ENCODE peak calls at places on chromosomes 3 and 15, in nine cellular contexts. N is sigmoid colon, Y is ovary, O is H1, E is HepG2, H is transverse colon, X is tibial nerve, V is SK-N-SH, J is suprapubic skin. D is an unnamed sample.

GRCh38 chr3:74139648-74140047 is 474.8 kb downstream of the CNTN3 start:
- DNase-seq in N (no peak), Y (no peak), O (no peak), E (no peak), H (no peak), X (no peak), V (peak; percentile 6), J (no peak), D (no peak)

GRCh38 chr3:19346734-19347133 is 198.4 kb downstream of the KCNH8 start:
- DNase-seq in N (no peak), Y (no peak), O (no peak), E (no peak), H (no peak), X (no peak), V (no peak), J (no peak), D (no peak)

GRCh38 chr3:152314677-152315353 is 46.1 kb downstream of the MBNL1 start:
- DNase-seq in N (no peak), Y (no peak), O (no peak), E (peak; percentile 22), H (no peak), X (no peak), V (no peak), J (no peak), D (no peak)

GRCh38 chr3:172550347-172550943 is 27.2 kb upstream of the TNFSF10 start:
- DNase-seq in N (no peak), Y (no peak), O (no peak), E (no peak), H (no peak), X (no peak), V (no peak), J (no peak), D (no peak)

GRCh38 chr3:8464668-8465067 is 37.0 kb upstream of the LMCD1 start:
- DNase-seq in N (no peak), Y (no peak), O (no peak), E (no peak), H (no peak), X (no peak), V (peak; percentile 56), J (no peak), D (no peak)

GRCh38 chr3:53519047-53519717 is 24.8 kb downstream of the CACNA1D start:
- DNase-seq in N (no peak), Y (no peak), O (no peak), E (no peak), H (no peak), X (no peak), V (peak; percentile 56), J (no peak), D (no peak)

GRCh38 chr3:10992017-10992945 is at the start of gene SLC6A1:
- DNase-seq in N (no peak), Y (peak; percentile 36), O (peak; percentile 83), E (no peak), H (no peak), X (peak; percentile 15), V (peak; percentile 82), J (no peak), D (no peak)

GRCh38 chr15:40065166-40065565 is 26.2 kb upstream of the SRP14 start:
- DNase-seq in N (no peak), Y (no peak), O (no peak), E (no peak), H (no peak), X (no peak), V (no peak), J (no peak), D (no peak)

GRCh38 chr15:29449136-29449535 is 179.5 kb upstream of the NSMCE3 start:
- DNase-seq in N (no peak), Y (no peak), O (peak; percentile 67), E (no peak), H (no peak), X (no peak), V (no peak), J (no peak), D (no peak)

GRCh38 chr3:157606392-157607197 is 103.4 kb upstream of the VEPH1 start:
- DNase-seq in N (peak; percentile 70), Y (no peak), O (peak; percentile 94), E (peak; percentile 47), H (peak; percentile 45), X (peak; percentile 68), V (peak; percentile 64), J (no peak), D (peak; percentile 60)

GRCh38 chr15:20356444-20357138 is 185.0 kb downstream of the GOLGA6L6 start:
- DNase-seq in N (peak; percentile 69), Y (peak; percentile 53), O (peak; percentile 90), E (peak; percentile 45), H (peak; percentile 40), X (peak; percentile 43), V (peak; percentile 88), J (peak; percentile 81), D (peak; percentile 63)

GRCh38 chr3:115325539-115325938 is 178.5 kb upstream of the ZBTB20 start:
- DNase-seq in N (no peak), Y (no peak), O (peak; percentile 66), E (peak; percentile 5), H (no peak), X (peak; percentile 7), V (no peak), J (no peak), D (no peak)

GRCh38 chr3:5376761-5377160 is 189.3 kb downstream of the EDEM1 start:
- DNase-seq in N (no peak), Y (no peak), O (peak; percentile 51), E (peak; percentile 85), H (peak; percentile 37), X (no peak), V (no peak), J (no peak), D (peak; percentile 82)

GRCh38 chr3:132843851-132844565 is 121.8 kb upstream of the NPHP3 start:
- DNase-seq in N (no peak), Y (no peak), O (no peak), E (no peak), H (no peak), X (no peak), V (no peak), J (no peak), D (no peak)

GRCh38 chr15:92166751-92167412 is 226.8 kb upstream of the ST8SIA2 start:
- DNase-seq in N (no peak), Y (no peak), O (no peak), E (no peak), H (no peak), X (no peak), V (peak; percentile 39), J (no peak), D (no peak)

DNA sequence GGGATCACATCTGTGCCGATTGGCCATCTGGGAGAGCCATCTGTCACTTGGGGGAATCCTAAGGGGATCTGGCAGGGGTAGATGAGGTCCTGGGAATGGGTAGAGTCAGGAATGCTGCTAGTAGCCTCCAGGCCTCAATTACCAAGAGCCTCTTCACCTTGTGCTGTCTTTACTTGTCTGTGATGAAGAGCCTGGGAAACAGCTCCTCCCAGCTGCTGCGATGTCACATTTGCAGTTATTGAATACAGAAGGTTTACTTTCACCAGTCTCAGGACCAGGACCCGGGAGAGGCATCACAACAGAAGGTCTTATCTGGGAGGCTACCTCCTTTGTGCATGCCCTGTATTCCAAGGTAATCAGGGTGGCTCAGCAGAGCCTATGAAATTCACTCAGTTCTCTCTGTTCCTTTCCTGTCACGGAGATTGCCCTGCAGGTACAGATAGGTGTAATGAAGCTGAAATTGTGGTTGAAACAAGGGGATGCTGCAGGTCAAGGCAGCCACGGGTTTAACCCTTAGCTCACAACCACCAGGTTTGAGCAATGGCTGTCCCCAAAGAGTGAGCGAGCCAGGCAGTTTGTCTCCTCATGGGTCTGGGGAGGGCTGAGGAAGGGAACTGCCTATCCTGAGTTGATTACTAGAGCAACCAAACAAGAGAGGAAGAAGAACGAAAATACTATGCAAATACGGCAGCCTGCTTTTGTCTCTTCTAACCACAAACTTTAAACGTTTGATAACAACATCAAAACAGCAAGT is 298.9 kb upstream of the RORA start:
- DNase-seq in N (no peak), Y (no peak), O (peak; percentile 45), E (no peak), H (no peak), X (no peak), V (peak; percentile 32), J (no peak), D (no peak)
- TF ChIP-seq EP300 in N (no peak), Y (no peak), O (no peak), E (no peak), H (no peak), X (no peak), V (peak; percentile 10), J (no peak), D (no peak)

DNA sequence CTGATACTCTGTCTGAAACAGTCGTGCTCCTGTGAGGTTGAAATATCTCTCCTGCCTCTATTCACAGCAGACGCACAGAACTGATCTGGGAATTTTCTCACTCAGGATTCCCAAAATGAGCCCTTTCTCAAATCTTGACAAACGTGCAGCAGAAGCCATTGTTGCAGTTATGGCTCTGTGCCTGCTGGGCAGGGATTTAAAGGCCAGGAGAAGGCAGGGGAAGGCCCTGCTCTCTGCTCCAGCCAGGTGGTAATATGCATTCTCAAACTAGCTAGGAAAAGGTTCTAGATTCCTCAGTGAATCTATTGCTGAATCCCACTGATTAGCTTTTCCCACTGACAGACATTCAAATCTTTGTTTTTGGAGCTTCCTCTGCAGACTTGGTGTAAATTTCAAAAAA is 2.2 kb downstream of the MINAR1 start:
- DNase-seq in N (no peak), Y (no peak), O (no peak), E (no peak), H (no peak), X (no peak), V (no peak), J (no peak), D (no peak)
- H3K27me3 ChIP-seq in N (peaks cover 49% of the 10 kb centered on the region), Y (no peaks in the 10 kb centered on the region), O (peaks cover 57% of the 10 kb centered on the region), E (peaks cover 7% of the 10 kb centered on the region), H (peaks cover 69% of the 10 kb centered on the region), X (no peaks in the 10 kb centered on the region), V (peaks cover 7% of the 10 kb centered on the region), J (peaks cover 61% of the 10 kb centered on the region), D (peaks cover 63% of the 10 kb centered on the region)

DNA sequence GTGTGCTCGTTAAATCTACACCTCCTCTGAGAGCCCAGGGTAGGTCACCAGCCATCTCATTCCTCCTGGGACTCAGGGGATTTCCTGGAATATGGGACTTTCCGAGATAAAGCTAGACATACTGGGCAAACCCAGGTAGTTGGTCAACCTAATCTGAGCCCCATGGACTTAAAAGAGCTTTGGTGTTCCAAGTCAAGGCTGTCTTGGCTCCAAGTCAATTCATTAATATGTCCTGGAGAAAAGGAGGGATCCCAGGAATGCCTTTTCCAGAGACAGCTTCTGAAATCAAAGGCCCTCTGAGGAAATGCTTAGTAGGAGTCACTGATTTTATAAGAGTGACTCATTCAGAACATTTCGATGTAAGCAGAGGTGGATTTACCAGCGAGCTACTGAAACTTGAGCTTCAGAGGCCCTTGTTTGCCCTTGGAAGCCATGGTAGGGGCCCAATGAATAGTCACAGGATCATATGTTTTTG is 137.3 kb upstream of the UBE2E1 start:
- DNase-seq in N (no peak), Y (no peak), O (no peak), E (no peak), H (no peak), X (no peak), V (no peak), J (no peak), D (no peak)
- H3K36me3 ChIP-seq in N (no peaks in the 10 kb centered on the region), Y (no peaks in the 10 kb centered on the region), O (no peaks in the 10 kb centered on the region), E (no peaks in the 10 kb centered on the region), H (no peaks in the 10 kb centered on the region), X (no peaks in the 10 kb centered on the region), V (no peaks in the 10 kb centered on the region), J (no peaks in the 10 kb centered on the region), D (no peaks in the 10 kb centered on the region)

DNA sequence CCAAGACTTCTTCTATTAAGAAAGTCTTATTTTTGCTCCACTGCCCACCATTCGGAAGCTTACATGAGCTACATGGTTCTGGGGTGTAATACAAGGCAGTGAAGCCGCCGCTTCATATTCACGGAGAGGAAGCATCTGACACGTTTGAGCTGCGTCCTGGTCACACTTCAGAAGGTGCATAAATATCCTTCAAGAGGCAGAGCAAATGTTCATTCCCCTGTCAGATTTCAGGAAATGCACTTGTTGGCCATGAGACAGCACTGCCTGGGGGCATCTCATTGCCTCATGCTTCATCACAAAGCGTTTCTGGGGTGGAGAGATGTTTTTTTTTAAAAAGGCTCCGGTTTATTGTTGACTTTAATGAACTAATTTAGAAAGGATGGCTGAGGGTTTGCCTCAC is 119.9 kb downstream of the CADPS start:
- DNase-seq in N (no peak), Y (no peak), O (no peak), E (no peak), H (no peak), X (no peak), V (peak; percentile 23), J (no peak), D (no peak)
- TF ChIP-seq EP300 in N (no peak), Y (no peak), O (no peak), E (no peak), H (no peak), X (no peak), V (peak; percentile 38), J (no peak), D (no peak)